ENCODE peak calls at places on chromosomes 1 and 21, in four cellular contexts. C is WTC11, D is K562, G is HepG2. N is an unnamed sample.

GRCh38 chr1:36400825-36401601 is 3.3 kb upstream of the LSM10 start:
- DNase-seq in D (peak; percentile 82), C (peak; percentile 94), G (peak; percentile 93), N (no peak)

GRCh38 chr21:34807146-34807880 is 138.5 kb downstream of the CLIC6 start:
- DNase-seq in C (no peak), D (no peak), G (no peak), N (no peak)

GRCh38 chr1:19640363-19641316 is 3.5 kb upstream of the NBL1 start:
- DNase-seq in G (peak; percentile 76), C (peak; percentile 73), D (no peak), N (no peak)

GRCh38 chr21:25550805-25551204 is 56.5 kb downstream of the MRPL39 start:
- DNase-seq in G (no peak), C (no peak), D (no peak), N (no peak)

GRCh38 chr21:36087362-36088138 is 17.7 kb downstream of the CBR1 start:
- DNase-seq in D (no peak), G (no peak), C (no peak), N (no peak)

GRCh38 chr1:28193701-28194161 is 17.2 kb upstream of the PTAFR start:
- DNase-seq in D (no peak), C (peak; percentile 44), G (peak; percentile 57), N (no peak)

GRCh38 chr1:236685917-236686814 is at the start of gene ACTN2:
- DNase-seq in G (no peak), D (peak; percentile 98), C (peak; percentile 68), N (no peak)

GRCh38 chr1:202283991-202284390 is 57.7 kb downstream of the UBE2T start:
- DNase-seq in G (no peak), C (no peak), D (no peak), N (no peak)

GRCh38 chr1:154957258-154957657 is 1.4 kb upstream of the PBXIP1 start:
- DNase-seq in G (no peak), D (no peak), C (no peak), N (no peak)

GRCh38 chr1:41482001-41482765 is 2.3 kb downstream of the EDN2 start:
- DNase-seq in G (no peak), C (no peak), D (no peak), N (no peak)

GRCh38 chr1:51986718-51987117 is 3.8 kb downstream of the RAB3B start:
- DNase-seq in G (no peak), D (no peak), C (no peak), N (no peak)

GRCh38 chr1:179823693-179824092 is 53.9 kb downstream of the TOR1AIP2 start:
- DNase-seq in D (no peak), C (no peak), G (no peak), N (no peak)

GRCh38 chr1:4711191-4711915 is 56.9 kb downstream of the AJAP1 start:
- DNase-seq in C (no peak), D (no peak), G (no peak), N (no peak)

GRCh38 chr21:32336711-32337110 is 38.1 kb downstream of the MRAP start:
- DNase-seq in G (no peak), C (no peak), D (no peak), N (no peak)

GRCh38 chr1:29632436-29633270 is 396.3 kb downstream of the PTPRU start:
- DNase-seq in G (no peak), D (no peak), C (no peak), N (no peak)

DNA sequence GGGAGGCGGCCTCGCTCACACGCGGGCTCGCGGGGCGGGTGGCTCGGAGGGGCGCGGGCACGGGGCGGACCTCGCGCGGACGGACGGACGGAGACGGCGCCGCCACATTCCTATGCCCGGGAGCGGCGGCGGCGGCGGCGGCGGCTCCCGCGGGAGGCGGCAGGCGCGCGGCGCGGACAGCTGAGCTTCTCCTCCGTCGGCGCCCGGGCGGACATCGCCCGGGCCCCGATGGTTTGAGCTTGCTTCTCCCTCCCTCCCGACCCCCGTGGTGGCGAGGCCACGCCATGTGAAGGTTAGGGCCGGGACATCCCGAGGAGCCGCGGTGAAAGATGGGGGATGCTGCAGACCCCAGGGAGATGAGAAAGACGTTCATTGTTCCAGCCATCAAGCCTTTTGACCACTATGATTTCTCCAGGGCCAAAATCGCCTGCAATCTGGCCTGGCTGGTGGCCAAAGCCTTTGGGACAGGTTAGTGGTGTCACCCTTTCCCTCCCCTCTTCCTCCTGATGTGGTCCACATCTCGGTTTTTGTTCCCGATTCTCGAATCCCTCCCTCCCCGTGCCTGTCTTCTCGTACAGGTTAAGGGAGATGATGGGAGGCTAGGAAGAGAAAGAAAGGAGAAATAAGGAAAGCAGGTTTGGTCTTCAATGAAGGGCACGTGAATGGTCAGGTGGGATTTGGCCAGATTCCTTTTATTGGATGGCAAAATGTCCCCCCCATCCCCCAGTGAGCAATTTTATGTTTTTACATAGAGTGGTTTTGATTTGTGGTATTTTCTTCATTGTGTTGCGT is 1.0 kb downstream of the CAMSAP2 start:
- DNase-seq in C (peak; percentile 40), D (peak; percentile 63), G (peak; percentile 3), N (no peak)
- TF ChIP-seq CREM in C (no peak), D (no peak), G (no peak), N (no peak)

DNA sequence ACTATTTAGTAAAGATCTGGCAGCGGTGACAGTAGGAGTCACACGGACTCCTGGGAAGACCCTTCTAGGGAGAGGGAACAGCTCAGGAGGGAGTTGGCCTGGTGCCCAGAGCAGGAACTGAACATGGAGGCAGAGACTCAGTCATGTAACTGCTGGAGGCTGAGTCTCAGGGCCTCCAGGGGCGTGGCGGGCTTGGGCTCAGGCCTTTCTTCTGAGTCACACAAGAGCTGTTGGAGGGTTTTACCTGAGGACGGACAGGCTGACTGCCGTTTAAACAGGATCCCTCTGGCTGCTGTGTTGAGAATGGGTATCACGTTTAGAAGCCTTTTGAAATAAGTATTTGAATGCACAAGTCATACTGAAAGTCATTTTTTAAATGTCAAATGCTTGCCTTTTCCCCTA is 7.2 kb upstream of the ETS2 start:
- DNase-seq in D (peak; percentile 81), C (peak; percentile 17), G (no peak), N (no peak)
- TF ChIP-seq CREM in D (peak; percentile 21), C (no peak), G (no peak), N (no peak)

GRCh38 chr1:39490596-39491145 is 765 bp upstream of the BMP8A start:
- DNase-seq in G (no peak), C (peak; percentile 45), D (peak; percentile 70), N (no peak)
- TF ChIP-seq CREM in G (no peak), C (no peak), D (no peak), N (no peak)

GRCh38 chr1:193730017-193730416 is 543.6 kb upstream of the B3GALT2 start:
- DNase-seq in G (no peak), D (no peak), C (no peak), N (no peak)
- TF ChIP-seq CREM in G (no peak), D (no peak), C (no peak), N (no peak)

DNA sequence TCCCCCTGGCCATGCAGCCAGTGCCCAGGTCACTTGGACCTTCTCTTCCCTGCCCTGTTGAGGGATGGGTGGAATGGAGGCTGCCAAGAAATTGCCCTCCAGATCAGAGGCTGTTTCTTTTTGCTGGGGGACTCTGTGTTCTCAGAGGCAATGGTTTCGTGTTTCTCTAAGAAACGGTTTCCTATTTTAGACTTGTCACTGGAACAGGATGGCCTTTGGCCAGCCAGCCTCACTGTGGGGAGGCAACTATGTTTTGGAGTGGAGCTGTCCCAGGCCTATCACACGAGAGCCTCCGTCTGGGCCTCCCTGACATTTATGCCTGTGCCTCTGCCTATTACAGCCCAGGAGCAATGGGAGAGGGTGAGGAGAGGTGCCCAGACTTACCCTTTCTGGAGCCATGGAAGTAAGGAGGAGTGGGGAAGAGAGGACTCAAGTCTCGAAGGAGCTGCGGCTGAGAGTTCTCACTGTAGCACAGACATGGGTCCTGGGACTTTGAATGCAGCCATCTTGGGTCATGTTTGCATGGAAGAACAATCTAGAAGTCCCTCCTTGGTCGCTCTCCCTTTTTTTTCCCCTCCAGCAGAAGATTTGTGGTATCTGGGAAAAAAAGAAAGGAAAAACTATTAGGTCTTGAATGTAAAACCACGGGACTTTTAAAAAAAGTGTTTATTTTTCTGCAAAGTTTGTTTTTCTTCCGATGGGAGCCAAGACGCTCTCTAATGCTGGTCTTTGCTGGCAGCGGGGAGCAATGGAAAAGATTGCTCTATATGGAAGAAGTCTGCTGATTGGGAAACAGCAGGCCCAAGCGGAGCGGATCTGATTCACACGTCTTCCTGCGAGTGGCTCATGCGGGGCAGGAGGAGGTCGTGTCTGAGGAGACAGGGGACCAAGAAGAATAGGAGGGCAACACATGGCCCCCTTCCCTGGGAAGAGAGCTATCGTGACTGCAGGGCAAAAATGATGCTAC is 219.2 kb downstream of the FOXD2 start:
- DNase-seq in D (no peak), G (no peak), C (no peak), N (no peak)
- TF ChIP-seq CREM in D (no peak), G (no peak), C (no peak), N (no peak)

DNA sequence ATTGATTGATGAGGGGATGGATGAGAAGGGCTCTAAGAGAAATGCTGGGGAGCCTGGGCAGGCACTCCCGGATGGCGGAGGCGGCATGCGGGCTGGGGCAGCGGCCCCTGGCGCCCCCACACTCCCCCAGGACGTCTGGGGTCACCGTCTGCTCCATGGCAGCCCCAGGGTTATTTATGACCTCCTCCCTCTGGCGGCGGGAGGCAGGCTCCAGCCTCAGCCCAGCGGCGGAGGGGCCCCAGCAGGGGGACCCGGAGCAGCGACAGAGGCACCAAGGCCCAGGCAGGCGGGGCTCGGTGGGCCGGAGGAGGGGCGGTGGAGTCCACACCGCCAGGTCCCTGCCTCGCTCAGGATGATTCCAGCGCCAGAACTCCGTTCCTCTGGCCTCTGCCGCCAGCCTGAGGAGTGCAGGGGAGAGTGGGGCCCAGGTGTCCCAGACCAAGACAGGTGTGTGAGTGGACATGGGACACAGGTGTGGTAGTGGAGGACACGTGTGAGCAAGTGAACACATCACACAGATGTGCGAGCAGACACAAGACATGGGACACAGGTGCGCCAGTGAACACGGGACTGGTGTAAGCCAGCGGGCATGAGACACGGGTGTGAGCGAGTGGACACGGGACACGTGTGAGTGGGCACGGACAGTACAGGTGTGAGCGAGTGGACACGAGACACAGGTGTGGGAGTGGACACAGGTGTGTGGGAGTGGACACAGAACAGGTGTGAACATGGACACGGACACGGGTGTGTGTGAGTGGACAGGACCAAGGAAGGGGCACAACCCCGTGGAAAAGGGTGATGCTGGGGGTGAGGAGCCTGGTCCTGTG is 2.5 kb upstream of the SAMD11 start:
- DNase-seq in C (peak; percentile 75), D (peak; percentile 91), G (peak; percentile 60), N (no peak)
- TF ChIP-seq CREM in C (no peak), D (peak; percentile 80), G (no peak), N (peak; percentile 39)

N was measured in GM12878.